ENCODE peak calls at places on chromosomes 12 and 14, in five cellular contexts. M, F, U, G and P are unnamed samples.

GRCh38 chr14:24100982-24101494 is 6.9 kb downstream of the PCK2 start:
- DNase-seq in M (no peak), F (no peak), U (no peak), G (no peak), P (no peak)

GRCh38 chr14:99744199-99744872 is 48.9 kb upstream of the EML1 start:
- DNase-seq in M (no peak), F (no peak), U (peak), G (no peak), P (no peak)

GRCh38 chr12:27824126-27824842 is 44.2 kb upstream of the MANSC4 start:
- DNase-seq in M (no peak), F (no peak), U (no peak), G (no peak), P (no peak)

GRCh38 chr12:133130808-133131128 is 341 bp downstream of the ZNF10 start:
- DNase-seq in M (no peak), F (no peak), U (no peak), G (peak), P (peak)

GRCh38 chr14:69808919-69809808 is 12.1 kb upstream of the SLC10A1 start:
- DNase-seq in M (no peak), F (no peak), U (no peak), G (no peak), P (no peak)

GRCh38 chr12:94955193-94955592 is 48.3 kb downstream of the NDUFA12 start:
- DNase-seq in M (no peak), F (no peak), U (no peak), G (no peak), P (no peak)

GRCh38 chr12:50617657-50618056 is 112.9 kb downstream of the DIP2B start:
- DNase-seq in M (no peak), F (no peak), U (no peak), G (no peak), P (no peak)

GRCh38 chr14:103398427-103399195 is 13.4 kb downstream of the MARK3 start:
- DNase-seq in M (no peak), F (no peak), U (peak), G (no peak), P (no peak)

GRCh38 chr14:75399819-75400678 is 27.8 kb upstream of the JDP2 start:
- DNase-seq in M (peak), F (no peak), U (no peak), G (peak), P (peak)